ENCODE peak calls at places on chromosomes 1 and 21, in four cellular contexts. W, U, I and B are unnamed samples.
A peak's percentile ranks its signal among the peaks of the same experiment; 100 is the strongest.

GRCh38 chr1:215890438-215890837 is 323.3 kb downstream of the KCTD3 start:
- DNase-seq in W (no peak), U (no peak), I (no peak), B (no peak)

GRCh38 chr1:216766633-216767325 is 43.5 kb upstream of the ESRRG start:
- DNase-seq in W (no peak), U (no peak), I (no peak), B (no peak)

GRCh38 chr1:235207202-235207565 is 46.1 kb upstream of the RBM34 start:
- DNase-seq in W (peak; percentile 26), U (no peak), I (no peak), B (peak; percentile 13)

GRCh38 chr1:11158291-11158690 is 30.9 kb upstream of the ANGPTL7 start:
- DNase-seq in W (no peak), U (no peak), I (no peak), B (no peak)

GRCh38 chr1:108327534-108328462 is 83.9 kb upstream of the NBPF4 start:
- DNase-seq in W (no peak), U (no peak), I (no peak), B (peak; percentile 3)

GRCh38 chr1:9143250-9143649 is 14.3 kb upstream of the GPR157 start:
- DNase-seq in W (no peak), U (peak; percentile 57), I (peak; percentile 67), B (no peak)

GRCh38 chr1:59238535-59238934 is 58.4 kb upstream of the FGGY start:
- DNase-seq in W (no peak), U (no peak), I (no peak), B (no peak)

GRCh38 chr21:34023691-34024381 is 49.5 kb upstream of the MRPS6 start:
- DNase-seq in W (no peak), U (no peak), I (no peak), B (no peak)

GRCh38 chr1:32939655-32940371 is 24.8 kb downstream of the RNF19B start:
- DNase-seq in W (no peak), U (peak; percentile 96), I (no peak), B (no peak)

GRCh38 chr1:19452221-19452663 is 33.1 kb downstream of the CAPZB start:
- DNase-seq in W (no peak), U (peak; percentile 57), I (no peak), B (no peak)